ENCODE peak calls at places on chromosome 7, in six cellular contexts. One of them, this sample, is unnamed.

GRCh38 chr7:102190777-102191176 is 95.9 kb upstream of the SH2B2 start:
- DNase-seq in left colon: no peak
- DNase-seq in cardiac fibroblast: no peak
- DNase-seq in NCI-H69: no peak
- DNase-seq in GM10248: no peak
- DNase-seq in AG09309: no peak
- DNase-seq in this sample: no peak

GRCh38 chr7:132009778-132010177 is 453.4 kb upstream of the PODXL start:
- DNase-seq in left colon: peak; percentile 67
- DNase-seq in AG09309: no peak
- DNase-seq in GM10248: no peak
- DNase-seq in cardiac fibroblast: peak; percentile 11
- DNase-seq in NCI-H69: peak; percentile 2
- DNase-seq in this sample: no peak

GRCh38 chr7:132765861-132766260 is 189.6 kb upstream of the PLXNA4 start:
- DNase-seq in AG09309: no peak
- DNase-seq in GM10248: no peak
- DNase-seq in left colon: no peak
- DNase-seq in NCI-H69: no peak
- DNase-seq in cardiac fibroblast: no peak
- DNase-seq in this sample: no peak

GRCh38 chr7:143380646-143381426 is at the start of gene ZYX:
- DNase-seq in left colon: peak; percentile 98
- DNase-seq in AG09309: peak; percentile 69
- DNase-seq in GM10248: peak; percentile 95
- DNase-seq in cardiac fibroblast: peak; percentile 98
- DNase-seq in NCI-H69: peak; percentile 86
- DNase-seq in this sample: peak; percentile 97

GRCh38 chr7:1639071-1639470 is 31.0 kb upstream of the ELFN1 start:
- DNase-seq in left colon: no peak
- DNase-seq in NCI-H69: no peak
- DNase-seq in AG09309: no peak
- DNase-seq in GM10248: no peak
- DNase-seq in cardiac fibroblast: no peak
- DNase-seq in this sample: no peak

GRCh38 chr7:16504019-16504418 is 22.6 kb upstream of the LRRC72 start:
- DNase-seq in cardiac fibroblast: peak; percentile 6
- DNase-seq in NCI-H69: no peak
- DNase-seq in left colon: no peak
- DNase-seq in AG09309: no peak
- DNase-seq in GM10248: no peak
- DNase-seq in this sample: no peak

GRCh38 chr7:55818686-55819085 is 43.9 kb downstream of the SEPTIN14 start:
- DNase-seq in AG09309: no peak
- DNase-seq in GM10248: no peak
- DNase-seq in left colon: no peak
- DNase-seq in cardiac fibroblast: no peak
- DNase-seq in NCI-H69: no peak
- DNase-seq in this sample: no peak

GRCh38 chr7:86914468-86915054 is 144.9 kb downstream of the ELAPOR2 start:
- DNase-seq in NCI-H69: peak; percentile 40
- DNase-seq in cardiac fibroblast: peak; percentile 45
- DNase-seq in GM10248: no peak
- DNase-seq in AG09309: no peak
- DNase-seq in left colon: no peak
- DNase-seq in this sample: peak; percentile 56

GRCh38 chr7:157088136-157088535 is 50.6 kb upstream of the UBE3C start:
- DNase-seq in cardiac fibroblast: no peak
- DNase-seq in AG09309: no peak
- DNase-seq in left colon: no peak
- DNase-seq in NCI-H69: no peak
- DNase-seq in GM10248: no peak
- DNase-seq in this sample: no peak

GRCh38 chr7:1676550-1677071 is 6.5 kb downstream of the ELFN1 start:
- DNase-seq in cardiac fibroblast: no peak
- DNase-seq in left colon: no peak
- DNase-seq in AG09309: no peak
- DNase-seq in GM10248: peak; percentile 10
- DNase-seq in NCI-H69: no peak
- DNase-seq in this sample: no peak

GRCh38 chr7:92785923-92786322 is 50.5 kb downstream of the CDK6 start:
- DNase-seq in AG09309: no peak
- DNase-seq in cardiac fibroblast: peak; percentile 78
- DNase-seq in left colon: no peak
- DNase-seq in NCI-H69: no peak
- DNase-seq in GM10248: no peak
- DNase-seq in this sample: no peak

GRCh38 chr7:8063706-8064297 is 95.2 kb downstream of the GLCCI1 start:
- DNase-seq in AG09309: no peak
- DNase-seq in cardiac fibroblast: peak; percentile 11
- DNase-seq in left colon: no peak
- DNase-seq in GM10248: no peak
- DNase-seq in NCI-H69: peak; percentile 82
- DNase-seq in this sample: peak; percentile 1

GRCh38 chr7:155644971-155645509 is 579 bp downstream of the RBM33 start:
- DNase-seq in AG09309: no peak
- DNase-seq in cardiac fibroblast: peak; percentile 47
- DNase-seq in GM10248: peak; percentile 57
- DNase-seq in left colon: peak; percentile 39
- DNase-seq in NCI-H69: peak; percentile 59
- DNase-seq in this sample: peak; percentile 60

GRCh38 chr7:103065666-103066065 is 8.9 kb downstream of the FBXL13 start:
- DNase-seq in left colon: no peak
- DNase-seq in NCI-H69: peak; percentile 54
- DNase-seq in GM10248: peak; percentile 34
- DNase-seq in cardiac fibroblast: peak; percentile 46
- DNase-seq in AG09309: no peak
- DNase-seq in this sample: peak; percentile 72

GRCh38 chr7:26182283-26182682 is 18.3 kb downstream of the HNRNPA2B1 start:
- DNase-seq in left colon: no peak
- DNase-seq in GM10248: no peak
- DNase-seq in AG09309: no peak
- DNase-seq in NCI-H69: peak; percentile 21
- DNase-seq in cardiac fibroblast: no peak
- DNase-seq in this sample: no peak

GRCh38 chr7:149762610-149763009 is 10.8 kb downstream of the ZNF467 start:
- DNase-seq in left colon: no peak
- DNase-seq in GM10248: no peak
- DNase-seq in cardiac fibroblast: no peak
- DNase-seq in AG09309: no peak
- DNase-seq in NCI-H69: no peak
- DNase-seq in this sample: no peak

GRCh38 chr7:95595825-95596182 is 512 bp downstream of the PDK4 start:
- DNase-seq in NCI-H69: peak; percentile 29
- DNase-seq in GM10248: no peak
- DNase-seq in AG09309: no peak
- DNase-seq in left colon: no peak
- DNase-seq in cardiac fibroblast: no peak
- DNase-seq in this sample: no peak

GRCh38 chr7:155531686-155532085 is 14.7 kb downstream of the CNPY1 start:
- DNase-seq in left colon: peak; percentile 4
- DNase-seq in GM10248: no peak
- DNase-seq in cardiac fibroblast: no peak
- DNase-seq in AG09309: no peak
- DNase-seq in NCI-H69: no peak
- DNase-seq in this sample: no peak

GRCh38 chr7:45451636-45452035 is 122.5 kb upstream of the ADCY1 start:
- DNase-seq in AG09309: no peak
- DNase-seq in GM10248: no peak
- DNase-seq in NCI-H69: no peak
- DNase-seq in left colon: no peak
- DNase-seq in cardiac fibroblast: no peak
- DNase-seq in this sample: no peak

GRCh38 chr7:121123028-121123427 is 134.5 kb downstream of the CPED1 start:
- DNase-seq in AG09309: no peak
- DNase-seq in GM10248: no peak
- DNase-seq in left colon: no peak
- DNase-seq in cardiac fibroblast: no peak
- DNase-seq in NCI-H69: no peak
- DNase-seq in this sample: no peak